ENCODE peak calls at places on chromosomes 13 and 19, in four cellular contexts. One of them, this sample, is unnamed.

GRCh38 chr19:31483226-31483857 is 134.1 kb upstream of the TSHZ3 start:
- DNase-seq in A549: no peak
- DNase-seq in stomach: no peak
- DNase-seq in H54: no peak
- DNase-seq in this sample: no peak

GRCh38 chr19:41373993-41374392 is 2.3 kb upstream of the TMEM91 start:
- DNase-seq in A549: no peak
- DNase-seq in stomach: peak
- DNase-seq in H54: peak
- DNase-seq in this sample: peak

GRCh38 chr13:69589531-69589930 is 518.1 kb upstream of the ATXN8OS start:
- DNase-seq in A549: no peak
- DNase-seq in stomach: no peak
- DNase-seq in H54: no peak
- DNase-seq in this sample: no peak

GRCh38 chr13:52162279-52163101 is 3.1 kb upstream of the NEK3 start:
- DNase-seq in A549: no peak
- DNase-seq in stomach: no peak
- DNase-seq in H54: no peak
- DNase-seq in this sample: no peak

GRCh38 chr13:40434516-40435397 is 231.7 kb downstream of the FOXO1 start:
- DNase-seq in A549: no peak
- DNase-seq in stomach: no peak
- DNase-seq in H54: no peak
- DNase-seq in this sample: no peak

GRCh38 chr13:73057284-73058025 is 1.4 kb upstream of the KLF5 start:
- DNase-seq in A549: no peak
- DNase-seq in stomach: no peak
- DNase-seq in H54: no peak
- DNase-seq in this sample: no peak

GRCh38 chr19:45249261-45250033 is 1.6 kb upstream of the MARK4 start:
- DNase-seq in A549: no peak
- DNase-seq in stomach: no peak
- DNase-seq in H54: no peak
- DNase-seq in this sample: no peak

GRCh38 chr13:83136660-83137059 is 745.6 kb downstream of the SLITRK1 start:
- DNase-seq in A549: no peak
- DNase-seq in stomach: no peak
- DNase-seq in H54: no peak
- DNase-seq in this sample: no peak

GRCh38 chr13:109256866-109257760 is 529.3 kb downstream of the IRS2 start:
- DNase-seq in A549: peak
- DNase-seq in stomach: no peak
- DNase-seq in H54: no peak
- DNase-seq in this sample: no peak

GRCh38 chr13:101190337-101190736 is 226.0 kb downstream of the NALCN start:
- DNase-seq in A549: no peak
- DNase-seq in stomach: no peak
- DNase-seq in H54: no peak
- DNase-seq in this sample: no peak

GRCh38 chr13:37109080-37109678 is 3.7 kb upstream of the CSNK1A1L start:
- DNase-seq in A549: peak
- DNase-seq in stomach: no peak
- DNase-seq in H54: no peak
- DNase-seq in this sample: no peak

GRCh38 chr13:49776871-49777270 is 15.6 kb downstream of the KPNA3 start:
- DNase-seq in A549: no peak
- DNase-seq in stomach: no peak
- DNase-seq in H54: no peak
- DNase-seq in this sample: no peak

GRCh38 chr19:38842439-38843174 is 7.2 kb downstream of the HNRNPL start:
- DNase-seq in A549: peak
- DNase-seq in stomach: no peak
- DNase-seq in H54: no peak
- DNase-seq in this sample: no peak

GRCh38 chr13:64723735-64724134 is 2506.4 kb downstream of the PCDH9 start:
- DNase-seq in A549: peak
- DNase-seq in stomach: no peak
- DNase-seq in H54: peak
- DNase-seq in this sample: no peak

GRCh38 chr19:19817357-19817756 is 4.2 kb downstream of the ZNF506 start:
- DNase-seq in A549: no peak
- DNase-seq in stomach: no peak
- DNase-seq in H54: no peak
- DNase-seq in this sample: no peak

GRCh38 chr13:93270769-93271753 is 44.5 kb downstream of the GPC6 start:
- DNase-seq in A549: peak
- DNase-seq in stomach: no peak
- DNase-seq in H54: no peak
- DNase-seq in this sample: no peak

GRCh38 chr13:30504081-30504480 is 38.3 kb upstream of the HMGB1 start:
- DNase-seq in A549: no peak
- DNase-seq in stomach: no peak
- DNase-seq in H54: no peak
- DNase-seq in this sample: no peak

GRCh38 chr19:43779820-43780219 is 953 bp downstream of the KCNN4 start:
- DNase-seq in A549: peak
- DNase-seq in stomach: no peak
- DNase-seq in H54: no peak
- DNase-seq in this sample: no peak

GRCh38 chr19:1853295-1854031 is 5.2 kb upstream of the REXO1 start:
- DNase-seq in A549: peak
- DNase-seq in stomach: peak
- DNase-seq in H54: peak
- DNase-seq in this sample: no peak

GRCh38 chr13:80454245-80454644 is 113.3 kb upstream of the SPRY2 start:
- DNase-seq in A549: no peak
- DNase-seq in stomach: no peak
- DNase-seq in H54: no peak
- DNase-seq in this sample: no peak

GRCh38 chr19:5850189-5850588 is 1.1 kb downstream of the FUT3 start:
- DNase-seq in A549: no peak
- DNase-seq in stomach: no peak
- DNase-seq in H54: no peak
- DNase-seq in this sample: no peak

GRCh38 chr19:40190891-40191835 is at the start of gene MAP3K10:
- DNase-seq in A549: peak
- DNase-seq in stomach: peak
- DNase-seq in H54: peak
- DNase-seq in this sample: peak
- TF ChIP-seq POLR2A in A549: peak
- TF ChIP-seq POLR2A in stomach: no peak
- TF ChIP-seq POLR2A in H54: peak
- TF ChIP-seq POLR2A in this sample: peak

DNA sequence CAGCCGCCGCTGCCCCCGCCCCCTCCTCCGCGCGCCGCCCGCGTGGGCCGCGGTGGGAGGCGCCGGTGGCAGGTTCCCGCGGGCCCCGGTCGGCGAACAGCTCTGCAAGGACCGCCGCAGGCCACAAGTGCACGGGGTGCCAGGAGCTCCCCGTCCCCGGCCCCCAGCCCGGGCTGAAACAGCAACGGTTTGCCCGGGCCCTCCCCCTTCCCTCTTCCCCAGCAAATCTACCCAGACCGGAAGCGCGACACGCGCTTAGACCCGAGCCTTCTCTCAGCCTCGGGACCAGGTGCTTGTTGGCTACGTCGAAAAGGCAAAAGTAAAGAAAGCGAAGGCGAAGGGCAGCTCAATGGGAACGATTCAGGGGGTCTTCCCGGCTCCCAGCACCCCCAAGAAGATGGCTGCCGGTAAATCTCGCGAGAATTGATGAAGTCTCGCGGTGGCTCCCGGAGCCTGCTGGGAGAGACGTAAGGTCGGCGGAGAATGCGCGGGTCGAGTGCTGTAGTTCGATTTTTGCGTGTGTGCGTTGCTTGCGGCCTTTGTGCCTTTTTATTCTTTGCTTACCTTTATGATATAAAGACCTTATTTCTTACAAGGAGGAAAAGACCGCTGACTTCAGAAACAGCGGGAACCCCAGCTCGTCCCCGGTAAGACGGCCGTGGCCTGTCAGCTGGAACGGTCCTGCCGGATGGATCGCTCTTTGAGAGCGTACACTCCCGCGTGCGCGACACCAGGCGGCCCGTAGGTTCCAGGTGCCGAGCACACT is at the start of gene RBM26:
- DNase-seq in A549: peak
- DNase-seq in stomach: peak
- DNase-seq in H54: peak
- DNase-seq in this sample: peak
- TF ChIP-seq POLR2A in A549: peak
- TF ChIP-seq POLR2A in stomach: no peak
- TF ChIP-seq POLR2A in H54: peak
- TF ChIP-seq POLR2A in this sample: peak

GRCh38 chr19:56403764-56404704 is at the start of gene ZNF583:
- DNase-seq in A549: peak
- DNase-seq in stomach: peak
- DNase-seq in H54: peak
- DNase-seq in this sample: peak
- TF ChIP-seq POLR2A in A549: peak
- TF ChIP-seq POLR2A in stomach: no peak
- TF ChIP-seq POLR2A in H54: peak
- TF ChIP-seq POLR2A in this sample: no peak

GRCh38 chr19:11125994-11126685 is 29.4 kb downstream of the SPC24 start:
- DNase-seq in A549: peak
- DNase-seq in stomach: peak
- DNase-seq in H54: peak
- DNase-seq in this sample: peak
- TF ChIP-seq POLR2A in A549: no peak
- TF ChIP-seq POLR2A in stomach: no peak
- TF ChIP-seq POLR2A in H54: no peak
- TF ChIP-seq POLR2A in this sample: no peak

This sample was measured in uterus.